ENCODE peak calls at places on chromosomes 5 and 9, in four cellular contexts. One of them, this sample, is unnamed.

GRCh38 chr9:119009253-119009652 is 360.0 kb downstream of the BRINP1 start:
- DNase-seq in lower leg skin: no peak
- DNase-seq in A549: peak; percentile 16
- DNase-seq in fibroblast of villous mesenchyme: peak; percentile 38
- DNase-seq in this sample: no peak

GRCh38 chr5:36150676-36151433 is 832 bp downstream of the LMBRD2 start:
- DNase-seq in lower leg skin: no peak
- DNase-seq in A549: peak; percentile 63
- DNase-seq in fibroblast of villous mesenchyme: peak; percentile 50
- DNase-seq in this sample: no peak

GRCh38 chr5:61675015-61675692 is 343.1 kb downstream of the ZSWIM6 start:
- DNase-seq in lower leg skin: no peak
- DNase-seq in A549: peak; percentile 9
- DNase-seq in fibroblast of villous mesenchyme: peak; percentile 7
- DNase-seq in this sample: no peak

GRCh38 chr9:98374385-98375051 is 119.1 kb upstream of the TBC1D2 start:
- DNase-seq in lower leg skin: no peak
- DNase-seq in A549: peak; percentile 84
- DNase-seq in fibroblast of villous mesenchyme: peak; percentile 99
- DNase-seq in this sample: peak; percentile 83

GRCh38 chr9:72557549-72557948 is 36.1 kb downstream of the TMC1 start:
- DNase-seq in lower leg skin: no peak
- DNase-seq in A549: peak; percentile 98
- DNase-seq in fibroblast of villous mesenchyme: peak; percentile 95
- DNase-seq in this sample: peak; percentile 68

GRCh38 chr9:224540-225520 is 10.2 kb downstream of the DOCK8 start:
- DNase-seq in lower leg skin: no peak
- DNase-seq in A549: peak; percentile 22
- DNase-seq in fibroblast of villous mesenchyme: no peak
- DNase-seq in this sample: no peak

GRCh38 chr9:112115109-112115508 is 60.0 kb downstream of the SUSD1 start:
- DNase-seq in lower leg skin: no peak
- DNase-seq in A549: no peak
- DNase-seq in fibroblast of villous mesenchyme: no peak
- DNase-seq in this sample: no peak

GRCh38 chr5:96176022-96176421 is 214.4 kb upstream of the ELL2 start:
- DNase-seq in lower leg skin: no peak
- DNase-seq in A549: no peak
- DNase-seq in fibroblast of villous mesenchyme: peak; percentile 45
- DNase-seq in this sample: no peak

GRCh38 chr9:120616961-120617636 is 37.1 kb upstream of the CDK5RAP2 start:
- DNase-seq in lower leg skin: no peak
- DNase-seq in A549: no peak
- DNase-seq in fibroblast of villous mesenchyme: no peak
- DNase-seq in this sample: no peak

GRCh38 chr5:43036409-43036808 is 3.7 kb downstream of the ANXA2R start:
- DNase-seq in lower leg skin: no peak
- DNase-seq in A549: no peak
- DNase-seq in fibroblast of villous mesenchyme: no peak
- DNase-seq in this sample: no peak
- H3K4me3 ChIP-seq in lower leg skin: no peak overlapping the region
- H3K4me3 ChIP-seq in A549: no peak overlapping the region
- H3K4me3 ChIP-seq in fibroblast of villous mesenchyme: no peak overlapping the region
- H3K4me3 ChIP-seq in this sample: no peak overlapping the region

GRCh38 chr5:176995896-176996767 is 10.4 kb downstream of the UIMC1 start:
- DNase-seq in lower leg skin: no peak
- DNase-seq in A549: peak; percentile 18
- DNase-seq in fibroblast of villous mesenchyme: peak; percentile 87
- DNase-seq in this sample: peak; percentile 55
- H3K4me3 ChIP-seq in lower leg skin: no peak overlapping the region
- H3K4me3 ChIP-seq in A549: no peak overlapping the region
- H3K4me3 ChIP-seq in fibroblast of villous mesenchyme: no peak overlapping the region
- H3K4me3 ChIP-seq in this sample: no peak overlapping the region

DNA sequence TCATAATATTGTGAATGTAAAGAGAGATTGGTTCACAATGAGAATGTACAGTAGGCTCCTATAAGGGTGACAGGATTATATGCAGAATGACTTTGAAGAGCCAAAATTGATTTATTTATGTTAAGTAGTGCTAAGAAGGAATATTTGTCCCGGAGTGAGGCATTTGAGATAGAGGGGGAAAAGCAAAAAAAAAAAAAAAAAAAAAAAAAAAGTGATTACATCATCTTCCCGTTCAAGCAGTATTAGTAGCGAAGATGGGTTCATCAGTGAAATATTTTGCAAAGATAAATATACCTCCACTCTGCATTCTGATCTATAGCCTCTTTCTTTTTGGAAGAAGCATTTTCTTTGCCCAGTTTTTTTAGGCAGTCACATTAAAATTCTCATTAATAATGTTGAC is 74.0 kb downstream of the PIK3R1 start:
- DNase-seq in lower leg skin: no peak
- DNase-seq in A549: no peak
- DNase-seq in fibroblast of villous mesenchyme: peak; percentile 21
- DNase-seq in this sample: no peak
- H3K4me3 ChIP-seq in lower leg skin: no peak overlapping the region
- H3K4me3 ChIP-seq in A549: no peak overlapping the region
- H3K4me3 ChIP-seq in fibroblast of villous mesenchyme: peak overlapping the region; percentile 62
- H3K4me3 ChIP-seq in this sample: no peak overlapping the region

GRCh38 chr5:66981705-66982387 is 214.8 kb downstream of the CD180 start:
- DNase-seq in lower leg skin: no peak
- DNase-seq in A549: no peak
- DNase-seq in fibroblast of villous mesenchyme: no peak
- DNase-seq in this sample: no peak

GRCh38 chr5:66982514-66982913 is 214.1 kb downstream of the CD180 start:
- DNase-seq in lower leg skin: no peak
- DNase-seq in A549: no peak
- DNase-seq in fibroblast of villous mesenchyme: no peak
- DNase-seq in this sample: no peak

GRCh38 chr5:66979738-66980137 is 216.9 kb downstream of the CD180 start:
- DNase-seq in lower leg skin: no peak
- DNase-seq in A549: no peak
- DNase-seq in fibroblast of villous mesenchyme: no peak
- DNase-seq in this sample: no peak

GRCh38 chr5:66985394-66985793 is 211.2 kb downstream of the CD180 start:
- DNase-seq in lower leg skin: no peak
- DNase-seq in A549: no peak
- DNase-seq in fibroblast of villous mesenchyme: no peak
- DNase-seq in this sample: no peak

DNA sequence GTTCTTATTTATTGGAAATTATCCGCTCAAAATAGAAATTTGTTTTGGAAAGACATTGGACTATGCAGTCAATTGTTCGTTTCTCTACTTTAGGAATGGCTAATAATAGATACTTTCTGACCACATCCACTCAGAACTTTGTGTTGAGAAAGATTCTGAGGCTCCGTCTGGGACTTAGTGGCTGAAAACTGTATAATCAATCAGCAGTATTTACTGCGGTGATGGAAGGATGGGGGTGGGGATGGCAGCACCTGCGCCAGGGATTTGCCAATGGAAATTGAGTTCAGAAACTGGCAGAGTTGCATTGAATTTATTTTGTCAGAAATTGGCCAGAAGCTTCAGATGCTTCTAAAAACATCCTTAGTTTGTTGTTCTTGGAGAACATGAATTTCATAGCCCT is 215.3 kb downstream of the CD180 start:
- DNase-seq in lower leg skin: no peak
- DNase-seq in A549: no peak
- DNase-seq in fibroblast of villous mesenchyme: no peak
- DNase-seq in this sample: no peak
- H3K4me3 ChIP-seq in lower leg skin: no peak overlapping the region
- H3K4me3 ChIP-seq in A549: no peak overlapping the region
- H3K4me3 ChIP-seq in fibroblast of villous mesenchyme: no peak overlapping the region
- H3K4me3 ChIP-seq in this sample: no peak overlapping the region

GRCh38 chr5:151237685-151238084 is 13.8 kb upstream of the CCDC69 start:
- DNase-seq in lower leg skin: no peak
- DNase-seq in A549: no peak
- DNase-seq in fibroblast of villous mesenchyme: no peak
- DNase-seq in this sample: no peak
- H3K4me3 ChIP-seq in lower leg skin: no peak overlapping the region
- H3K4me3 ChIP-seq in A549: no peak overlapping the region
- H3K4me3 ChIP-seq in fibroblast of villous mesenchyme: no peak overlapping the region
- H3K4me3 ChIP-seq in this sample: no peak overlapping the region

GRCh38 chr9:101561740-101562139 is 28.1 kb downstream of the RNF20 start:
- DNase-seq in lower leg skin: no peak
- DNase-seq in A549: no peak
- DNase-seq in fibroblast of villous mesenchyme: no peak
- DNase-seq in this sample: no peak
- H3K4me3 ChIP-seq in lower leg skin: no peak overlapping the region
- H3K4me3 ChIP-seq in A549: no peak overlapping the region
- H3K4me3 ChIP-seq in fibroblast of villous mesenchyme: no peak overlapping the region
- H3K4me3 ChIP-seq in this sample: no peak overlapping the region